ENCODE peak calls at places on chromosomes 1 and 21, in seven cellular contexts. One of them, this sample, is unnamed.

GRCh38 chr1:29851666-29852065 is 615.3 kb downstream of the PTPRU start:
- DNase-seq in A172: no peak
- DNase-seq in fibroblast of the conjunctiva: no peak
- DNase-seq in NCI-H774: no peak
- DNase-seq in M059J: no peak
- DNase-seq in HuH-7.5: no peak
- DNase-seq in SHP77 treated with DMSO at 0.1 percent for 48 hours: no peak
- DNase-seq in this sample: peak

GRCh38 chr1:82503805-82504204 is 703.1 kb downstream of the ADGRL2 start:
- DNase-seq in A172: no peak
- DNase-seq in fibroblast of the conjunctiva: peak
- DNase-seq in NCI-H774: no peak
- DNase-seq in M059J: peak
- DNase-seq in HuH-7.5: no peak
- DNase-seq in SHP77 treated with DMSO at 0.1 percent for 48 hours: no peak
- DNase-seq in this sample: no peak

GRCh38 chr21:29080454-29080930 is 7.0 kb upstream of the CCT8 start:
- DNase-seq in A172: no peak
- DNase-seq in fibroblast of the conjunctiva: no peak
- DNase-seq in NCI-H774: no peak
- DNase-seq in M059J: peak
- DNase-seq in HuH-7.5: no peak
- DNase-seq in SHP77 treated with DMSO at 0.1 percent for 48 hours: no peak
- DNase-seq in this sample: no peak

GRCh38 chr1:78779831-78780230 is 130.2 kb downstream of the IFI44 start:
- DNase-seq in A172: peak
- DNase-seq in fibroblast of the conjunctiva: peak
- DNase-seq in NCI-H774: no peak
- DNase-seq in M059J: peak
- DNase-seq in HuH-7.5: no peak
- DNase-seq in SHP77 treated with DMSO at 0.1 percent for 48 hours: no peak
- DNase-seq in this sample: no peak

GRCh38 chr21:32426592-32427051 is 14.1 kb downstream of the EVA1C start:
- DNase-seq in A172: peak
- DNase-seq in fibroblast of the conjunctiva: no peak
- DNase-seq in NCI-H774: no peak
- DNase-seq in M059J: peak
- DNase-seq in HuH-7.5: no peak
- DNase-seq in SHP77 treated with DMSO at 0.1 percent for 48 hours: no peak
- DNase-seq in this sample: no peak

GRCh38 chr1:3175486-3175885 is 106.5 kb downstream of the PRDM16 start:
- DNase-seq in A172: no peak
- DNase-seq in fibroblast of the conjunctiva: no peak
- DNase-seq in NCI-H774: no peak
- DNase-seq in M059J: no peak
- DNase-seq in HuH-7.5: no peak
- DNase-seq in SHP77 treated with DMSO at 0.1 percent for 48 hours: no peak
- DNase-seq in this sample: no peak

GRCh38 chr1:243924188-243924587 is 74.1 kb upstream of the AKT3 start:
- DNase-seq in A172: peak
- DNase-seq in fibroblast of the conjunctiva: peak
- DNase-seq in NCI-H774: no peak
- DNase-seq in M059J: peak
- DNase-seq in HuH-7.5: no peak
- DNase-seq in SHP77 treated with DMSO at 0.1 percent for 48 hours: no peak
- DNase-seq in this sample: peak

GRCh38 chr1:185352067-185352466 is 35.0 kb upstream of the IVNS1ABP start:
- DNase-seq in A172: no peak
- DNase-seq in fibroblast of the conjunctiva: no peak
- DNase-seq in NCI-H774: no peak
- DNase-seq in M059J: peak
- DNase-seq in HuH-7.5: no peak
- DNase-seq in SHP77 treated with DMSO at 0.1 percent for 48 hours: no peak
- DNase-seq in this sample: no peak

GRCh38 chr1:6515771-6516170 is 24.3 kb upstream of the PLEKHG5 start:
- DNase-seq in A172: peak
- DNase-seq in fibroblast of the conjunctiva: no peak
- DNase-seq in NCI-H774: no peak
- DNase-seq in M059J: peak
- DNase-seq in HuH-7.5: no peak
- DNase-seq in SHP77 treated with DMSO at 0.1 percent for 48 hours: no peak
- DNase-seq in this sample: no peak

GRCh38 chr1:227886993-227887696 is 60.6 kb downstream of the WNT9A start:
- DNase-seq in A172: no peak
- DNase-seq in fibroblast of the conjunctiva: peak
- DNase-seq in NCI-H774: no peak
- DNase-seq in M059J: no peak
- DNase-seq in HuH-7.5: no peak
- DNase-seq in SHP77 treated with DMSO at 0.1 percent for 48 hours: no peak
- DNase-seq in this sample: no peak

GRCh38 chr1:88877382-88877825 is 14.0 kb downstream of the GTF2B start:
- DNase-seq in A172: peak
- DNase-seq in fibroblast of the conjunctiva: no peak
- DNase-seq in NCI-H774: no peak
- DNase-seq in M059J: peak
- DNase-seq in HuH-7.5: no peak
- DNase-seq in SHP77 treated with DMSO at 0.1 percent for 48 hours: no peak
- DNase-seq in this sample: no peak

GRCh38 chr1:156122519-156123355 is 8.2 kb downstream of the LMNA start:
- DNase-seq in A172: peak
- DNase-seq in fibroblast of the conjunctiva: peak
- DNase-seq in NCI-H774: peak
- DNase-seq in M059J: peak
- DNase-seq in HuH-7.5: no peak
- DNase-seq in SHP77 treated with DMSO at 0.1 percent for 48 hours: peak
- DNase-seq in this sample: peak

GRCh38 chr21:18274370-18274769 is 29.7 kb downstream of the CHODL start:
- DNase-seq in A172: no peak
- DNase-seq in fibroblast of the conjunctiva: no peak
- DNase-seq in NCI-H774: no peak
- DNase-seq in M059J: no peak
- DNase-seq in HuH-7.5: no peak
- DNase-seq in SHP77 treated with DMSO at 0.1 percent for 48 hours: no peak
- DNase-seq in this sample: no peak

GRCh38 chr1:55054396-55054795 is 15.0 kb downstream of the PCSK9 start:
- DNase-seq in A172: no peak
- DNase-seq in fibroblast of the conjunctiva: no peak
- DNase-seq in NCI-H774: no peak
- DNase-seq in M059J: no peak
- DNase-seq in HuH-7.5: no peak
- DNase-seq in SHP77 treated with DMSO at 0.1 percent for 48 hours: no peak
- DNase-seq in this sample: no peak

GRCh38 chr1:87410771-87411170 is 82.1 kb downstream of the LMO4 start:
- DNase-seq in A172: no peak
- DNase-seq in fibroblast of the conjunctiva: no peak
- DNase-seq in NCI-H774: peak
- DNase-seq in M059J: peak
- DNase-seq in HuH-7.5: no peak
- DNase-seq in SHP77 treated with DMSO at 0.1 percent for 48 hours: peak
- DNase-seq in this sample: peak

GRCh38 chr1:214920337-214920736 is 162.2 kb upstream of the KCNK2 start:
- DNase-seq in A172: no peak
- DNase-seq in fibroblast of the conjunctiva: no peak
- DNase-seq in NCI-H774: no peak
- DNase-seq in M059J: no peak
- DNase-seq in HuH-7.5: no peak
- DNase-seq in SHP77 treated with DMSO at 0.1 percent for 48 hours: no peak
- DNase-seq in this sample: no peak

GRCh38 chr1:212607924-212608208 is 695 bp upstream of the ATF3 start:
- DNase-seq in A172: no peak
- DNase-seq in fibroblast of the conjunctiva: no peak
- DNase-seq in NCI-H774: no peak
- DNase-seq in M059J: no peak
- DNase-seq in HuH-7.5: peak
- DNase-seq in SHP77 treated with DMSO at 0.1 percent for 48 hours: no peak
- DNase-seq in this sample: no peak

GRCh38 chr1:40740039-40740991 is 43.3 kb upstream of the KCNQ4 start:
- DNase-seq in A172: no peak
- DNase-seq in fibroblast of the conjunctiva: no peak
- DNase-seq in NCI-H774: no peak
- DNase-seq in M059J: no peak
- DNase-seq in HuH-7.5: peak
- DNase-seq in SHP77 treated with DMSO at 0.1 percent for 48 hours: no peak
- DNase-seq in this sample: no peak